ENCODE peak calls at places on chromosomes 16 and 17, in four cellular contexts. H is heart right ventricle; B is mesothelial cell of epicardium; N is activated CD8-positive, alpha-beta memory T cell treated with anti-CD3 and anti-CD28 coated beads for 4 hours. L is an unnamed sample.

GRCh38 chr17:64118452-64118979 is 11.4 kb downstream of the ERN1 start:
- DNase-seq in H (peak), B (no peak), N (no peak), L (peak)

GRCh38 chr17:27526603-27527002 is 70.4 kb downstream of the KSR1 start:
- DNase-seq in H (no peak), B (no peak), N (no peak), L (peak)

GRCh38 chr16:89143911-89144675 is 27.5 kb upstream of the CDH15 start:
- DNase-seq in H (no peak), B (no peak), N (no peak), L (no peak)

GRCh38 chr16:80541306-80541694 is 507 bp downstream of the DYNLRB2 start:
- DNase-seq in H (no peak), B (no peak), N (no peak), L (no peak)

GRCh38 chr17:45138911-45139532 is 3.5 kb downstream of the ACBD4 start:
- DNase-seq in H (no peak), B (no peak), N (no peak), L (no peak)

GRCh38 chr17:80940171-80941123 is 51.2 kb upstream of the CHMP6 start:
- DNase-seq in H (peak), B (no peak), N (no peak), L (peak)

GRCh38 chr17:38748329-38749221 is at the start of gene PCGF2:
- DNase-seq in H (peak), B (peak), N (no peak), L (peak)

GRCh38 chr17:80424878-80425765 is 10.2 kb downstream of the ENDOV start:
- DNase-seq in H (no peak), B (no peak), N (no peak), L (no peak)

GRCh38 chr17:81040791-81041337 is 5.9 kb downstream of the BAIAP2 start:
- DNase-seq in H (no peak), B (no peak), N (no peak), L (no peak)